ENCODE peak calls at places on chromosomes 5 and 9, in ten cellular contexts. One of them, this sample, is unnamed.

GRCh38 chr9:37156205-37156604 is 35.8 kb downstream of the ZCCHC7 start:
- DNase-seq in CD8-positive, alpha-beta T cell: no peak
- DNase-seq in lung: no peak
- DNase-seq in spleen: no peak
- DNase-seq in A549: no peak
- DNase-seq in tibial nerve: no peak
- DNase-seq in left ventricle myocardium inferior: no peak
- DNase-seq in mesendoderm: no peak
- DNase-seq in kidney: no peak
- DNase-seq in small intestine: no peak
- DNase-seq in this sample: no peak

GRCh38 chr9:120424248-120424647 is 155.7 kb downstream of the CDK5RAP2 start:
- DNase-seq in CD8-positive, alpha-beta T cell: no peak
- DNase-seq in lung: no peak
- DNase-seq in spleen: no peak
- DNase-seq in A549: no peak
- DNase-seq in tibial nerve: no peak
- DNase-seq in left ventricle myocardium inferior: no peak
- DNase-seq in mesendoderm: no peak
- DNase-seq in kidney: no peak
- DNase-seq in small intestine: no peak
- DNase-seq in this sample: no peak

GRCh38 chr5:90293931-90294330 is 115.6 kb downstream of the CETN3 start:
- DNase-seq in CD8-positive, alpha-beta T cell: no peak
- DNase-seq in lung: no peak
- DNase-seq in spleen: no peak
- DNase-seq in A549: no peak
- DNase-seq in tibial nerve: no peak
- DNase-seq in left ventricle myocardium inferior: no peak
- DNase-seq in mesendoderm: peak; percentile 85
- DNase-seq in kidney: no peak
- DNase-seq in small intestine: no peak
- DNase-seq in this sample: no peak

GRCh38 chr9:133030317-133031129 is at the start of gene GTF3C5:
- DNase-seq in CD8-positive, alpha-beta T cell: peak; percentile 80
- DNase-seq in lung: peak; percentile 93
- DNase-seq in spleen: peak; percentile 95
- DNase-seq in A549: peak; percentile 100
- DNase-seq in tibial nerve: peak; percentile 89
- DNase-seq in left ventricle myocardium inferior: peak; percentile 91
- DNase-seq in mesendoderm: peak; percentile 100
- DNase-seq in kidney: peak; percentile 96
- DNase-seq in small intestine: peak; percentile 100
- DNase-seq in this sample: peak; percentile 99

GRCh38 chr9:14932246-14932645 is 22.0 kb upstream of the FREM1 start:
- DNase-seq in CD8-positive, alpha-beta T cell: no peak
- DNase-seq in lung: no peak
- DNase-seq in spleen: no peak
- DNase-seq in A549: no peak
- DNase-seq in tibial nerve: no peak
- DNase-seq in left ventricle myocardium inferior: no peak
- DNase-seq in mesendoderm: no peak
- DNase-seq in kidney: no peak
- DNase-seq in small intestine: no peak
- DNase-seq in this sample: no peak

GRCh38 chr9:127200106-127200862 is 64.3 kb upstream of the GARNL3 start:
- DNase-seq in CD8-positive, alpha-beta T cell: no peak
- DNase-seq in lung: no peak
- DNase-seq in spleen: no peak
- DNase-seq in A549: no peak
- DNase-seq in tibial nerve: no peak
- DNase-seq in left ventricle myocardium inferior: peak; percentile 8
- DNase-seq in mesendoderm: no peak
- DNase-seq in kidney: peak; percentile 55
- DNase-seq in small intestine: no peak
- DNase-seq in this sample: no peak

GRCh38 chr9:124284237-124284831 is 26.6 kb downstream of the NEK6 start:
- DNase-seq in CD8-positive, alpha-beta T cell: no peak
- DNase-seq in lung: no peak
- DNase-seq in spleen: no peak
- DNase-seq in A549: no peak
- DNase-seq in tibial nerve: no peak
- DNase-seq in left ventricle myocardium inferior: peak; percentile 68
- DNase-seq in mesendoderm: no peak
- DNase-seq in kidney: no peak
- DNase-seq in small intestine: no peak
- DNase-seq in this sample: no peak

GRCh38 chr9:86626802-86627201 is 272.6 kb upstream of the TUT7 start:
- DNase-seq in CD8-positive, alpha-beta T cell: no peak
- DNase-seq in lung: no peak
- DNase-seq in spleen: no peak
- DNase-seq in A549: no peak
- DNase-seq in tibial nerve: no peak
- DNase-seq in left ventricle myocardium inferior: no peak
- DNase-seq in mesendoderm: no peak
- DNase-seq in kidney: no peak
- DNase-seq in small intestine: peak; percentile 50
- DNase-seq in this sample: no peak

GRCh38 chr5:147223951-147224791 is 10.7 kb upstream of the STK32A start:
- DNase-seq in CD8-positive, alpha-beta T cell: no peak
- DNase-seq in lung: peak; percentile 41
- DNase-seq in spleen: no peak
- DNase-seq in A549: peak; percentile 27
- DNase-seq in tibial nerve: peak; percentile 69
- DNase-seq in left ventricle myocardium inferior: no peak
- DNase-seq in mesendoderm: peak; percentile 59
- DNase-seq in kidney: no peak
- DNase-seq in small intestine: peak; percentile 20
- DNase-seq in this sample: peak; percentile 52

GRCh38 chr5:77784735-77785134 is 8.6 kb upstream of the TBCA start:
- DNase-seq in CD8-positive, alpha-beta T cell: no peak
- DNase-seq in lung: no peak
- DNase-seq in spleen: no peak
- DNase-seq in A549: no peak
- DNase-seq in tibial nerve: no peak
- DNase-seq in left ventricle myocardium inferior: no peak
- DNase-seq in mesendoderm: no peak
- DNase-seq in kidney: peak; percentile 66
- DNase-seq in small intestine: no peak
- DNase-seq in this sample: no peak

GRCh38 chr9:83284766-83285165 is 221.8 kb upstream of the RASEF start:
- DNase-seq in CD8-positive, alpha-beta T cell: no peak
- DNase-seq in lung: no peak
- DNase-seq in spleen: no peak
- DNase-seq in A549: no peak
- DNase-seq in tibial nerve: no peak
- DNase-seq in left ventricle myocardium inferior: no peak
- DNase-seq in mesendoderm: no peak
- DNase-seq in kidney: no peak
- DNase-seq in small intestine: no peak
- DNase-seq in this sample: no peak

GRCh38 chr5:35003018-35003957 is 44.5 kb downstream of the AGXT2 start:
- DNase-seq in CD8-positive, alpha-beta T cell: peak; percentile 4
- DNase-seq in lung: peak; percentile 53
- DNase-seq in spleen: no peak
- DNase-seq in A549: peak; percentile 66
- DNase-seq in tibial nerve: peak; percentile 50
- DNase-seq in left ventricle myocardium inferior: no peak
- DNase-seq in mesendoderm: peak; percentile 72
- DNase-seq in kidney: no peak
- DNase-seq in small intestine: peak; percentile 63
- DNase-seq in this sample: peak; percentile 77

DNA sequence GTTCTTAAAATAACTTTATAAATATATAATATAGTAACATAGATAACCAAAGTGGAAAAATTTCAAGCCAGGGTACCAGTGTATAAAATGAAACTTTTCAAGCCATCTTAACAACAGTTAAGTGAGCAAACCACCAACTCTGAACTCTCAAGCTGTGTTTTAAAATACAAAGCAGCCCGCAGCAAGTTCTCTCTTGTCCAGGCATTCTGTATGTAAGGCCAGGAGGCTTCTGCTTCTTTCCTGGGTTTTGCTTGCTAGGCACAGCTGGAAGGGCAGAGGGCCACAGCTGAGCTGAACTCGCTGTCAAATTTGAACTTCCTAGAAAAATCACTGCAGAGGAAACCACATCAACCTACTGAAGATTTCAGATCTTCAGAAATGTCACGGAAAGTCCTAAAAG is 6.8 kb upstream of the CTNNAL1 start:
- DNase-seq in CD8-positive, alpha-beta T cell: no peak
- DNase-seq in lung: no peak
- DNase-seq in spleen: no peak
- DNase-seq in A549: no peak
- DNase-seq in tibial nerve: no peak
- DNase-seq in left ventricle myocardium inferior: no peak
- DNase-seq in mesendoderm: no peak
- DNase-seq in kidney: no peak
- DNase-seq in small intestine: no peak
- DNase-seq in this sample: no peak
- H3K4me1 ChIP-seq in CD8-positive, alpha-beta T cell: no peaks in the 10 kb centered on the region
- H3K4me1 ChIP-seq in lung: peaks cover 22% of the 10 kb centered on the region
- H3K4me1 ChIP-seq in spleen: no peaks in the 10 kb centered on the region
- H3K4me1 ChIP-seq in A549: peaks cover 27% of the 10 kb centered on the region
- H3K4me1 ChIP-seq in tibial nerve: peaks cover 22% of the 10 kb centered on the region
- H3K4me1 ChIP-seq in left ventricle myocardium inferior: peaks cover 58% of the 10 kb centered on the region
- H3K4me1 ChIP-seq in mesendoderm: no peaks in the 10 kb centered on the region
- H3K4me1 ChIP-seq in kidney: peaks cover 20% of the 10 kb centered on the region
- H3K4me1 ChIP-seq in small intestine: no peaks in the 10 kb centered on the region
- H3K4me1 ChIP-seq in this sample: peaks cover 20% of the 10 kb centered on the region

GRCh38 chr5:2602451-2603045 is 148.9 kb downstream of the IRX2 start:
- DNase-seq in CD8-positive, alpha-beta T cell: no peak
- DNase-seq in lung: no peak
- DNase-seq in spleen: no peak
- DNase-seq in A549: no peak
- DNase-seq in tibial nerve: no peak
- DNase-seq in left ventricle myocardium inferior: no peak
- DNase-seq in mesendoderm: no peak
- DNase-seq in kidney: no peak
- DNase-seq in small intestine: no peak
- DNase-seq in this sample: no peak
- H3K4me3 ChIP-seq in CD8-positive, alpha-beta T cell: no peak overlapping the region
- H3K4me3 ChIP-seq in lung: no peak overlapping the region
- H3K4me3 ChIP-seq in spleen: no peak overlapping the region
- H3K4me3 ChIP-seq in A549: no peak overlapping the region
- H3K4me3 ChIP-seq in tibial nerve: no peak overlapping the region
- H3K4me3 ChIP-seq in left ventricle myocardium inferior: no peak overlapping the region
- H3K4me3 ChIP-seq in mesendoderm: no peak overlapping the region
- H3K4me3 ChIP-seq in kidney: no peak overlapping the region
- H3K4me3 ChIP-seq in small intestine: no peak overlapping the region
- H3K4me3 ChIP-seq in this sample: no peak overlapping the region

DNA sequence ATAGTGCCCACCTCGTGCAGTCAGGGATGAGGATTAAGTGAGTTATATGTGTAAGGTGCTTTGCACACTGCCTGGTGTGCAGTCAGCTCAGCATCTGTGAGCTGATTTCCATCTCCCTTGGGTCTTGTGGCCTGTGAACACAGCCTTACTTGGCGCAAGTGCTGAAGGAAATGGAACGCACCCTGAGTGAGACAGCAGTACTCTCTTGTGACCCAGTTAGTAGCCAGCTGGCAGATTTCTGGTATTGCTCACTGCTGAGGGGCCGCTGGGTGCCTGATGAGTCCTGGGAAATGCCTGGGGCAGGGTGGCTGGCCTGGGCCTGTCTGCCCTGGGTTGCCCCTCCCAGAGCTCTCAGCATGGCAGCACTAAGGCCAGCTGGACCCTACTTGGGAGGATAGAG is 90.9 kb upstream of the BOD1 start:
- DNase-seq in CD8-positive, alpha-beta T cell: no peak
- DNase-seq in lung: no peak
- DNase-seq in spleen: no peak
- DNase-seq in A549: no peak
- DNase-seq in tibial nerve: peak; percentile 12
- DNase-seq in left ventricle myocardium inferior: peak; percentile 54
- DNase-seq in mesendoderm: no peak
- DNase-seq in kidney: peak; percentile 79
- DNase-seq in small intestine: no peak
- DNase-seq in this sample: no peak
- H3K27ac ChIP-seq in CD8-positive, alpha-beta T cell: no peak overlapping the region
- H3K27ac ChIP-seq in lung: peak overlapping the region; percentile 1
- H3K27ac ChIP-seq in spleen: no peak overlapping the region
- H3K27ac ChIP-seq in A549: peak overlapping the region; percentile 25
- H3K27ac ChIP-seq in tibial nerve: no peak overlapping the region
- H3K27ac ChIP-seq in left ventricle myocardium inferior: peak overlapping the region; percentile 71
- H3K27ac ChIP-seq in mesendoderm: no peak overlapping the region
- H3K27ac ChIP-seq in kidney: no peak overlapping the region
- H3K27ac ChIP-seq in small intestine: no peak overlapping the region
- H3K27ac ChIP-seq in this sample: no peak overlapping the region

DNA sequence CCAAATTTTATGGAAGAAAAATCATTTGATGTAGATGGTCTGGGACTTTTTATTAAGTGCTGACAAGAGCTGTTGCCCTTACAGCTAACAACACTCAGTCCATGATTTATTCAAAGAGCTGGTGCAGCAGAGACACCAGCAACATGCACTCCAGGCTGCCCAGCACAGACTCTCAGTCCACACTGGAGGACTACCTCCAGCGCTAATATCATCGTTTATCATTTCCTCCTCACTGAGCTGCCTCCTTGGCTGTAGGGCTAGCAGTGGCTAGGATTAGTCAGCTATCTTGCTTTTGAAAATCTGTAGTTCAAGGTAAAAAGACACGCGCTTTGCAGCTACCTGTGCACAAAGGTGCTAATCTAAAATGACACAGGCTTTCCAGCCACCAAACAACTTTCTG is 264.6 kb upstream of the KIF2A start:
- DNase-seq in CD8-positive, alpha-beta T cell: no peak
- DNase-seq in lung: no peak
- DNase-seq in spleen: no peak
- DNase-seq in A549: no peak
- DNase-seq in tibial nerve: no peak
- DNase-seq in left ventricle myocardium inferior: no peak
- DNase-seq in mesendoderm: no peak
- DNase-seq in kidney: no peak
- DNase-seq in small intestine: no peak
- DNase-seq in this sample: no peak
- H3K4me1 ChIP-seq in CD8-positive, alpha-beta T cell: no peaks in the 10 kb centered on the region
- H3K4me1 ChIP-seq in lung: no peaks in the 10 kb centered on the region
- H3K4me1 ChIP-seq in spleen: no peaks in the 10 kb centered on the region
- H3K4me1 ChIP-seq in A549: no peaks in the 10 kb centered on the region
- H3K4me1 ChIP-seq in tibial nerve: no peaks in the 10 kb centered on the region
- H3K4me1 ChIP-seq in left ventricle myocardium inferior: no peaks in the 10 kb centered on the region
- H3K4me1 ChIP-seq in mesendoderm: peaks cover 5% of the 10 kb centered on the region
- H3K4me1 ChIP-seq in kidney: no peaks in the 10 kb centered on the region
- H3K4me1 ChIP-seq in small intestine: no peaks in the 10 kb centered on the region
- H3K4me1 ChIP-seq in this sample: no peaks in the 10 kb centered on the region

DNA sequence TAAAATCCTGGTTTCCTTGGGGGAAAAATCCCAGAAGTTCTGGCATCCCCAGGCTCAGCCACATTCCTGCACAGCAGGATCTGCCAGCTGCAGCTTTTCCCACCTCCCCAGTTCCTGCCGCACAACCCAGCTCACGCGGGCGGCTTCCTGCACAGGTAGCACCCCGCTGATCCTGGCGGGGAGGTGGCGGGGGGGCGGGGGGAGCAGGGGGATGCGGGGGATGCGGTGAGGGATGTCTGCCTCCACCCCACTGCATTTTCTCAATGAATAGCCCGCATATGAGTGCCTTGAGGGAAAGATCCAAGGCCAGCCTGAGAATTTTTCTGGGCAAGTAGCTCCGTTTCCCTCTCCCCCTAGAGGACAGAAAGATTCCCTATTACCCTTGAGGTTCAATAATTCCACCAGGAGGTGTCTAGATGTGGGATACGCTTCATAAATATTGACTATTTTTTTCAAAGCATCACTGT is 21.1 kb downstream of the GFPT2 start:
- DNase-seq in CD8-positive, alpha-beta T cell: no peak
- DNase-seq in lung: no peak
- DNase-seq in spleen: peak; percentile 39
- DNase-seq in A549: peak; percentile 76
- DNase-seq in tibial nerve: no peak
- DNase-seq in left ventricle myocardium inferior: no peak
- DNase-seq in mesendoderm: peak; percentile 96
- DNase-seq in kidney: peak; percentile 50
- DNase-seq in small intestine: no peak
- DNase-seq in this sample: peak; percentile 30
- H3K4me3 ChIP-seq in CD8-positive, alpha-beta T cell: no peak overlapping the region
- H3K4me3 ChIP-seq in lung: no peak overlapping the region
- H3K4me3 ChIP-seq in spleen: no peak overlapping the region
- H3K4me3 ChIP-seq in A549: no peak overlapping the region
- H3K4me3 ChIP-seq in tibial nerve: no peak overlapping the region
- H3K4me3 ChIP-seq in left ventricle myocardium inferior: no peak overlapping the region
- H3K4me3 ChIP-seq in mesendoderm: no peak overlapping the region
- H3K4me3 ChIP-seq in kidney: no peak overlapping the region
- H3K4me3 ChIP-seq in small intestine: no peak overlapping the region
- H3K4me3 ChIP-seq in this sample: no peak overlapping the region